ENCODE peak calls at places on chromosomes 3 and 15, in four cellular contexts. Y is A549, N is HCT116, O is Panc1. Z is an unnamed sample.

GRCh38 chr3:187669675-187670504 is at the start of gene SST:
- DNase-seq in Y (no peak), N (no peak), O (no peak), Z (no peak)

GRCh38 chr15:50077655-50078054 is 41.4 kb downstream of the ATP8B4 start:
- DNase-seq in Y (no peak), N (no peak), O (no peak), Z (no peak)

GRCh38 chr3:52891164-52891563 is 6.2 kb downstream of the STIMATE start:
- DNase-seq in Y (no peak), N (no peak), O (no peak), Z (peak)

GRCh38 chr3:120448707-120449650 is 1.8 kb downstream of the FSTL1 start:
- DNase-seq in Y (no peak), N (no peak), O (no peak), Z (no peak)

GRCh38 chr3:176581589-176581988 is 615.7 kb downstream of the TBL1XR1 start:
- DNase-seq in Y (no peak), N (no peak), O (no peak), Z (no peak)

GRCh38 chr3:138440137-138440536 is 5.7 kb downstream of the ESYT3 start:
- DNase-seq in Y (no peak), N (no peak), O (no peak), Z (no peak)

GRCh38 chr3:177928156-177928555 is 608.1 kb upstream of the KCNMB2 start:
- DNase-seq in Y (peak), N (peak), O (peak), Z (no peak)

GRCh38 chr3:18351823-18352744 is 73.1 kb downstream of the SATB1 start:
- DNase-seq in Y (no peak), N (no peak), O (no peak), Z (no peak)

GRCh38 chr3:143280984-143281383 is 161.4 kb downstream of the CHST2 start:
- DNase-seq in Y (no peak), N (no peak), O (no peak), Z (no peak)

GRCh38 chr15:66831801-66832390 is 129.9 kb downstream of the SMAD6 start:
- DNase-seq in Y (no peak), N (no peak), O (no peak), Z (no peak)

GRCh38 chr3:70000028-70000410 is 486 bp downstream of the SAMMSON start:
- DNase-seq in Y (no peak), N (no peak), O (no peak), Z (no peak)

GRCh38 chr15:83713242-83713641 is 59.3 kb downstream of the ADAMTSL3 start:
- DNase-seq in Y (no peak), N (no peak), O (no peak), Z (no peak)

GRCh38 chr15:83709246-83709645 is 55.3 kb downstream of the ADAMTSL3 start:
- DNase-seq in Y (no peak), N (no peak), O (no peak), Z (no peak)

GRCh38 chr15:83710452-83710851 is 56.5 kb downstream of the ADAMTSL3 start:
- DNase-seq in Y (no peak), N (no peak), O (no peak), Z (no peak)

GRCh38 chr15:83709813-83710212 is 55.9 kb downstream of the ADAMTSL3 start:
- DNase-seq in Y (no peak), N (no peak), O (no peak), Z (no peak)

DNA sequence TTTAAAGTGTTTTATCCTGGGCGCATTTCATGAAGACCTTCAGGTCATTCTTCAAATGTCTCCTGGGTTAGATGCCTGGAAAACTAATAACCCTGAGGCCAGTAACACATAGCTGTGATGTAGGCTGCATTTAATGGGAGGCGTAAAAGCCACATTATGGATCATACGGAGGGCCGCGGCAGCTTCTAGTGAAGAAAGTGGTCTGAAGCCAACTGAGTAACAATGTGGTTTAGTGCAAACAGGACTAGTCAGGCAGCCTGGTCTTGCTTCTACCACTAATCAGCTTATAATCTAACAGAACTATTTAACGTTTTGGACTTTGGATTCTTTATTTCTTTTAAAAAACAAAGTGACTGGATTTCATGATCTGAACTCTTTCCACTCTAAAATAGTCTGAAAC is 54.4 kb downstream of the ADAMTSL3 start:
- DNase-seq in Y (no peak), N (no peak), O (no peak), Z (no peak)
- TF ChIP-seq CTCF in Y (no peak), N (no peak), O (no peak), Z (no peak)

DNA sequence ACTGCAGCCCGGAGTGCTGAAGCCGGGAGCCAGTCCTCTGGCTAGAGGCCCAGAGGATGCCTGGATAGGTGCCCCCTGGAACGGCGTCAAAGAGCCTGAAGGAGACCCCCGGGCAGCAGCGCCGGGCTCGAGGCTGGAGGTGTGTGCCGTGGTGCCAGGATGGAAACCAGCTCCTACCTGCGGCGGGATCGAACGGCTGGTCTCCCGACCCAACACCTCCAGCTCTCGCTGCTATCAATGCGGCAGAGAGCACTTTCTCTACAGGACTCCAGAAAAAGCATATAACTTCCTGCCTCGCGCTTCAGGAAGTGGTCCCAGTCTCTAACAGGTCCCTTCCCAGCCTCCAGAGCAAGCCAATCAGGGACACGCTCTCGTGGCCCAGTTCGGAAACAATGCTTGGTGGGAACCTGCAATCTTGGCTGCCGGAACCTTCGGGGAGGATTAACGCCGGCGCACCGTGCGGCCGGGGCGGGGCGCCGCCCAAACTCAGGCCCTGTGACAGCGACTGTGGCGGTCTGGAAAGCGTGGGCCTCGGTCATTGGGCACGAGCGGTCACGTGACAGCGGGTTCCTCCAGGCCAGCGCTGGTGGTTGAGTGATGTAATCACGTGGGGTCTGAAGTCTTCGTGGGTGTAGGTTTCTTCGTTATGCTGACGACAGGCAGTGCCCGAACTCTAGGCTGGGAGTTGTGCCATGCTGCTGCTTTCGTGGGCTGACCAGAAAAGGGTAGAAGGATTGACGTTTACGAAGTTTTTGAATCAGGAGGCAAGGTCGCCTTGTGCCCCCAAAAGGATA is at the start of gene SLC33A1:
- DNase-seq in Y (peak), N (peak), O (peak), Z (peak)
- TF ChIP-seq REST in Y (no peak), N (no peak), O (no peak), Z (peak)

DNA sequence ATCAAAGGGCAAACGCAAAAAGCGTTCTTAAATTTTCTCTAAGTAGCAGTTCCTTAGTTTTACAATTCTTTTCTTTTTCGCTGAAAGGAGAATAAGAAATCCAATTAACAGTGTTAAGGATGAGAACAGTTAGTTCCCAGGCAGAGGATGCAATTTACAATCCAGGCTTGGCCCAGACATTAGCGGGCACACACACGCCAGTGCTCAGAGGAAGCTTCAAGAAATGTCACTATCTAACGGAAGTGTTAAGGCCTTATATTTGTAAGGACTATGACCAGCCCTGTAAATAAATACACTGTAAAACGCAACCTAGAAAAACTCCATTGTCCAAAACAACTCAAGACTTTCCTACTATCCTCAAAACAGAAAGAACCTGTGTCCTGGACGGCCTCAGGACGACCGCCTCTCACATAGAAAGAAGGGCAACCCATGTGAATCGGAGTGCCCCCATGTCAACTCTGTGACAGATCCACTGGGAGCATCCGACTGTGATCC is 1.3 kb downstream of the ACAP2 start:
- DNase-seq in Y (peak), N (no peak), O (no peak), Z (no peak)
- H3K27ac ChIP-seq in Y (peak), N (peak), O (peak), Z (peak)

GRCh38 chr3:16511561-16512434 is 1.7 kb downstream of the RFTN1 start:
- DNase-seq in Y (no peak), N (no peak), O (no peak), Z (peak)

GRCh38 chr3:16510620-16511319 is 2.7 kb downstream of the RFTN1 start:
- DNase-seq in Y (no peak), N (no peak), O (no peak), Z (no peak)

GRCh38 chr3:16513141-16514020 is at the start of gene RFTN1:
- DNase-seq in Y (no peak), N (no peak), O (no peak), Z (peak)

GRCh38 chr3:16514021-16514700 is 662 bp upstream of the RFTN1 start:
- DNase-seq in Y (no peak), N (no peak), O (no peak), Z (no peak)

GRCh38 chr3:16512435-16513140 is 911 bp downstream of the RFTN1 start:
- DNase-seq in Y (no peak), N (no peak), O (no peak), Z (peak)
- TF ChIP-seq CTCF in Y (no peak), N (no peak), O (no peak), Z (no peak)

GRCh38 chr3:159781867-159782266 is 206.8 kb upstream of the IL12A start:
- DNase-seq in Y (no peak), N (no peak), O (no peak), Z (no peak)
- TF ChIP-seq REST in Y (peak), N (no peak), O (no peak), Z (no peak)

Z was measured in HL-60.